ENCODE peak calls at places on chromosome 10, in six cellular contexts. T is GM23338, J is H7, C is tibial nerve, Z is neuronal stem cell, W is upper lobe of right lung. O is an unnamed sample. For H3K36me3, the result is how much of the 10 kb centered on the place peaks cover.

GRCh38 chr10:6802762-6803428 is 222.8 kb upstream of the PRKCQ start:
- DNase-seq in T (no peak), J (no peak), C (no peak), Z (no peak), W (no peak), O (no peak)

GRCh38 chr10:14009315-14010082 is 321.2 kb downstream of the FRMD4A start:
- DNase-seq in T (no peak), J (no peak), C (no peak), Z (no peak), W (no peak), O (no peak)

GRCh38 chr10:128043259-128044045 is 82.8 kb downstream of the MKI67 start:
- DNase-seq in T (no peak), J (no peak), C (no peak), Z (no peak), W (no peak), O (no peak)

GRCh38 chr10:23047201-23048050 is 48.0 kb upstream of the MSRB2 start:
- DNase-seq in T (no peak), J (no peak), C (no peak), Z (no peak), W (no peak), O (no peak)

GRCh38 chr10:101014230-101014884 is 14.7 kb downstream of the LZTS2 start:
- DNase-seq in T (peak), J (peak), C (peak), Z (no peak), W (peak), O (peak)

GRCh38 chr10:74013004-74013403 is 15.1 kb downstream of the VCL start:
- DNase-seq in T (no peak), J (no peak), C (no peak), Z (no peak), W (no peak), O (no peak)

GRCh38 chr10:131855396-131855762 is 45.4 kb upstream of the PPP2R2D start:
- DNase-seq in T (no peak), J (no peak), C (no peak), Z (no peak), W (peak), O (no peak)

GRCh38 chr10:24822557-24822956 is 98.9 kb upstream of the ARHGAP21 start:
- DNase-seq in T (no peak), J (no peak), C (no peak), Z (no peak), W (no peak), O (no peak)

GRCh38 chr10:68562666-68563522 is 2.8 kb downstream of the TET1 start:
- DNase-seq in T (peak), J (peak), C (no peak), Z (no peak), W (no peak), O (no peak)

GRCh38 chr10:80506836-80507483 is 30.7 kb upstream of the SH2D4B start:
- DNase-seq in T (no peak), J (no peak), C (no peak), Z (no peak), W (no peak), O (no peak)

GRCh38 chr10:111523016-111523415 is 446.2 kb downstream of the ADRA2A start:
- DNase-seq in T (no peak), J (no peak), C (no peak), Z (no peak), W (no peak), O (no peak)

GRCh38 chr10:77901743-77902142 is 24.8 kb downstream of the DLG5 start:
- DNase-seq in T (no peak), J (no peak), C (no peak), Z (no peak), W (no peak), O (peak)

GRCh38 chr10:77896058-77896457 is 30.5 kb downstream of the DLG5 start:
- DNase-seq in T (no peak), J (no peak), C (no peak), Z (no peak), W (no peak), O (no peak)

GRCh38 chr10:77899080-77899477 is 27.5 kb downstream of the DLG5 start:
- DNase-seq in T (no peak), J (no peak), C (no peak), Z (no peak), W (no peak), O (no peak)

GRCh38 chr10:77899690-77900089 is 26.9 kb downstream of the DLG5 start:
- DNase-seq in T (no peak), J (no peak), C (no peak), Z (no peak), W (no peak), O (no peak)

GRCh38 chr10:77898323-77899079 is 28.1 kb downstream of the DLG5 start:
- DNase-seq in T (peak), J (peak), C (no peak), Z (no peak), W (peak), O (peak)
- H3K4me3 ChIP-seq in T (no peak), J (no peak), C (no peak), Z (no peak), W (no peak), O (no peak)

GRCh38 chr10:878333-878753 is 53.2 kb downstream of the LARP4B start:
- DNase-seq in T (no peak), J (no peak), C (no peak), Z (no peak), W (no peak), O (peak)
- H3K36me3 ChIP-seq in T (under half), J (under half), C (half or more), Z (half or more), W (half or more), O (under half)

DNA sequence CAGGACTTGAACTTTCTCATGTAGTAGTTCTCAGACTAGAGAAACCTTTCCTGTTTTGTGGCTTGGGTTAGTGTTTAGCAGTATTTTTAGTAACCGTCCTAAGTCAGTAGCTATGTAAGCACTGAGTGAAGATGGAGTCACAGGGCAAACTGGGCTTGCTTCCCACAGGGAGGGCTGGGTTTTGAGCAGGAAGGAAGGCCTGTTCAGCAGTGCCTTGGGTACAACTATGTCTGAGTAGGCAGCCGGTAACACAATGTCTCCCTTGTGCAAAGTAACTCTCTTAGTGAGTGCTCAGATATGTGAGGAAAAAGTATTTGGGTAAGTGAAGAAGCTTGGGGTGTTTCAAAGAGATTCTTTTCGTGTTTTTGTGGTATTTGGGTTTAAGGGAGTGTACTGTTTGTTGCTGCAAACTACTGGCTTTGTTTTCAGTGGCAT is 96.4 kb downstream of the CCSER2 start:
- DNase-seq in T (peak), J (no peak), C (peak), Z (no peak), W (peak), O (peak)
- H3K4me3 ChIP-seq in T (no peak), J (no peak), C (peak), Z (no peak), W (peak), O (peak)

GRCh38 chr10:48742891-48743845 is 58.5 kb downstream of the WDFY4 start:
- DNase-seq in T (no peak), J (no peak), C (no peak), Z (no peak), W (no peak), O (no peak)
- H3K36me3 ChIP-seq in T (under half), J (under half), C (under half), Z (under half), W (under half), O (under half)

GRCh38 chr10:124690971-124691370 is 53.2 kb downstream of the FAM53B start:
- DNase-seq in T (no peak), J (no peak), C (no peak), Z (no peak), W (no peak), O (no peak)
- H3K4me3 ChIP-seq in T (no peak), J (no peak), C (no peak), Z (no peak), W (no peak), O (no peak)

GRCh38 chr10:8066146-8066545 is 11.7 kb downstream of the GATA3 start:
- DNase-seq in T (no peak), J (no peak), C (no peak), Z (no peak), W (no peak), O (no peak)
- H3K36me3 ChIP-seq in T (under half), J (under half), C (under half), Z (under half), W (under half), O (under half)

DNA sequence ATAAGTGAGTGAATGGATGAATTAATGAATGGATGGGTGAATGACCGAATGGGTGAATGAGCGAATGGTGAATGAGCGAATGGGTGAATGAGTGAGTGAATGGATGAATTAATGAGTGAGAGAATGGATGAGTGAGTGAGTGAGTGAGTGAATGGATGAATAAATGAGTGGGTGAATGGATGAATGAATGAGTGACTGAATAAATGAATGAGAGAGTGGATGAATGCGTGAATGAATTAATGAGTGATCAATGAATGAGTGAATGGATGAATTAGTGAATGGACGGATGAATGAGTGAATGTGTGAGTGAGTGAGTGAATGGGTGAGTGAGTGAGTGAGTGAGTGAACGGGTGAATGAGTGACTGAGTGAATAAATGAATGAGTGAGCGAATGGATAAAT is 49.5 kb upstream of the HMX3 start:
- DNase-seq in T (no peak), J (no peak), C (no peak), Z (no peak), W (no peak), O (no peak)
- H3K4me3 ChIP-seq in T (no peak), J (no peak), C (no peak), Z (no peak), W (no peak), O (no peak)

DNA sequence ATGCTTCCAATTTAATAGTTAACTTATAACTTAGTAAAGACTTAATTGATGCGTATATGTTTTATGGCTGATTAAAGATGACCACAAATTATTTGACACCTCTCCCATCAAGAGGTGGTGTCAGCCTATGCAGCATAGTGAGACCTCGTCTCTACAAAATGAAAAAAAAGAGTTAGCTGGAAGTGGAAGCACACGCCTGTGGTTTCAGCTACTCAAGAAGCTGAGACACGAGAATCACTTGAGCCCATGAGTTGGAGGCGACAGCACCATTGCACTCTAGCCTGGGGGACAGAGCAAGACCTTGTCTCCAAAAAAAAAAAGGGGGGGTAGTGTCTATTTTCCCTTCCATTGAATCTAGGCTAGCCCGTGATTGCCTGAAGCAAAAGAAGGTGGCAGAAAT is 99.1 kb upstream of the ABI1 start:
- DNase-seq in T (no peak), J (no peak), C (no peak), Z (no peak), W (no peak), O (no peak)
- H3K36me3 ChIP-seq in T (under half), J (under half), C (under half), Z (under half), W (under half), O (under half)